ENCODE peak calls at places on chromosomes 12 and 14, in seven cellular contexts. J is H1, X is IMR-90, F is neuronal stem cell, Q is mesendoderm, K is mesenchymal stem cell, H is trophoblast cell. M is an unnamed sample.

GRCh38 chr14:38755036-38755435 is 348.0 kb downstream of the SEC23A start:
- DNase-seq in H (no peak), J (no peak), K (no peak), X (no peak), Q (peak; percentile 79), F (peak; percentile 21), M (no peak)

GRCh38 chr12:71780207-71780822 is 25.7 kb downstream of the RAB21 start:
- DNase-seq in F (no peak), J (no peak), Q (peak; percentile 43), X (peak; percentile 50), H (peak; percentile 74), K (peak; percentile 56), M (no peak)

GRCh38 chr14:102509744-102510615 is at the start of gene ANKRD9:
- DNase-seq in F (peak; percentile 95), X (peak; percentile 89), J (peak; percentile 57), Q (peak; percentile 96), H (peak; percentile 97), K (peak; percentile 93), M (peak; percentile 95)

GRCh38 chr12:53057816-53058500 is 8.1 kb downstream of the TNS2 start:
- DNase-seq in F (no peak), X (no peak), K (no peak), J (no peak), H (no peak), Q (no peak), M (no peak)

GRCh38 chr12:127083028-127083949 is 1183.7 kb upstream of the TMEM132C start:
- DNase-seq in K (peak; percentile 83), X (peak; percentile 65), Q (peak; percentile 88), F (no peak), J (no peak), H (peak; percentile 61), M (no peak)

GRCh38 chr12:2662524-2662923 is 132.2 kb upstream of the FKBP4 start:
- DNase-seq in X (no peak), F (no peak), Q (no peak), J (no peak), H (no peak), K (no peak), M (no peak)

GRCh38 chr12:45348311-45348710 is 132.4 kb downstream of the ANO6 start:
- DNase-seq in H (no peak), X (no peak), Q (no peak), J (no peak), F (no peak), K (no peak), M (no peak)

GRCh38 chr14:95293474-95293873 is 26.2 kb downstream of the CLMN start:
- DNase-seq in Q (no peak), J (no peak), K (no peak), X (no peak), F (no peak), H (no peak), M (no peak)

GRCh38 chr14:35043046-35043445 is 3.0 kb upstream of the FAM177A1 start:
- DNase-seq in Q (no peak), H (peak; percentile 22), X (no peak), F (no peak), K (no peak), J (no peak), M (no peak)

GRCh38 chr14:100156776-100157175 is 2.7 kb downstream of the DEGS2 start:
- DNase-seq in X (no peak), K (no peak), Q (no peak), H (no peak), J (no peak), F (no peak), M (no peak)

GRCh38 chr14:23284654-23285529 is 1.0 kb downstream of the HOMEZ start:
- DNase-seq in J (no peak), X (peak; percentile 12), K (peak; percentile 41), Q (no peak), F (no peak), H (no peak), M (no peak)

GRCh38 chr12:117380083-117380482 is 18.7 kb upstream of the NOS1 start:
- DNase-seq in F (no peak), X (no peak), K (no peak), H (no peak), Q (peak; percentile 31), J (no peak), M (no peak)

GRCh38 chr14:22039938-22040780 is 366.5 kb upstream of the OR4E1 start:
- DNase-seq in Q (peak; percentile 8), K (peak; percentile 1), H (peak; percentile 13), F (no peak), J (no peak), X (no peak), M (no peak)

GRCh38 chr14:90544971-90545370 is 148.1 kb downstream of the CALM1 start:
- DNase-seq in H (no peak), J (no peak), X (no peak), F (no peak), Q (no peak), K (no peak), M (no peak)

GRCh38 chr14:54025661-54026060 is 69.0 kb upstream of the BMP4 start:
- DNase-seq in K (peak; percentile 6), H (peak; percentile 42), X (peak; percentile 5), Q (peak; percentile 18), F (no peak), J (no peak), M (no peak)

GRCh38 chr12:96454396-96454795 is 35.0 kb upstream of the CFAP54 start:
- DNase-seq in K (no peak), F (no peak), J (no peak), X (peak; percentile 50), H (no peak), Q (no peak), M (no peak)

GRCh38 chr12:100404769-100405407 is 48.0 kb downstream of the SLC17A8 start:
- DNase-seq in J (peak; percentile 70), F (peak; percentile 67), H (peak; percentile 93), X (peak; percentile 40), Q (peak; percentile 94), K (peak; percentile 37), M (peak; percentile 93)

GRCh38 chr14:68392393-68393085 is 400.3 kb downstream of the ZFP36L1 start:
- DNase-seq in F (peak; percentile 21), Q (no peak), X (no peak), K (peak; percentile 56), J (no peak), H (peak; percentile 32), M (no peak)

GRCh38 chr14:103594265-103594664 is 31.5 kb downstream of the COA8 start:
- DNase-seq in Q (peak; percentile 39), F (peak; percentile 71), J (no peak), H (peak; percentile 87), X (peak; percentile 74), K (peak; percentile 8), M (peak; percentile 48)

GRCh38 chr12:82326905-82327503 is 31.2 kb downstream of the CCDC59 start:
- DNase-seq in H (peak; percentile 44), X (peak; percentile 28), J (no peak), Q (peak; percentile 2), F (no peak), K (peak; percentile 33), M (no peak)

GRCh38 chr12:125544979-125545378 is 479.7 kb downstream of the AACS start:
- DNase-seq in K (no peak), X (no peak), Q (no peak), J (no peak), F (no peak), H (no peak), M (no peak)

DNA sequence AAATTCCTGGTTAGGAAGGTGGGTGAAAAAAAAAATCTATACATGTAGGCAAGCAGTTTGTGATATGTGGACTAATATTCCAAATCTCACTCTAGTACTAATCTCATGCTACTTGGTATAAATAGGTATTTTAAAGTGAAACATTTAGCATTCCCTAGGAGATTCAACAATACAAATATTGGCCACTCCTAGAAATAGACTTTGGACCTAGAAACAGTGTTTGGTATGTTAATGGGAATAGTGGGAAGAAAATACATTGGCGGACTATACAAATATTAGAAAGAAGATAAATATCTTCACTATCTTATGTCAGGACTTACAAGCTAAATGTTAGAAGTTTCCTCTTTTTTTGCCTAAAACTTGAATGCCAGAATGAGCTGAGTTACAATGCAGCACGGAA is 28.2 kb downstream of the HIGD1C start:
- DNase-seq in X (no peak), K (no peak), F (no peak), J (no peak), H (no peak), Q (no peak), M (no peak)
- H3K4me2 ChIP-seq in X (no peak overlapping the region), K (no peak overlapping the region), F (no peak overlapping the region), J (no peak overlapping the region), H (no peak overlapping the region), Q (no peak overlapping the region), M (no peak overlapping the region)

GRCh38 chr12:65632131-65632855 is 192.0 kb upstream of the HMGA2 start:
- DNase-seq in Q (no peak), K (peak; percentile 64), X (peak; percentile 75), H (peak; percentile 30), F (no peak), J (no peak), M (no peak)

GRCh38 chr12:65628061-65628460 is 196.2 kb upstream of the HMGA2 start:
- DNase-seq in K (no peak), X (no peak), J (no peak), F (no peak), H (peak; percentile 53), Q (no peak), M (no peak)

GRCh38 chr12:65634061-65634460 is 190.2 kb upstream of the HMGA2 start:
- DNase-seq in F (no peak), J (no peak), H (no peak), X (no peak), Q (no peak), K (no peak), M (no peak)

GRCh38 chr12:65631621-65632111 is 192.6 kb upstream of the HMGA2 start:
- DNase-seq in X (peak; percentile 100), F (no peak), K (peak; percentile 97), Q (peak; percentile 49), J (no peak), H (peak; percentile 97), M (no peak)

DNA sequence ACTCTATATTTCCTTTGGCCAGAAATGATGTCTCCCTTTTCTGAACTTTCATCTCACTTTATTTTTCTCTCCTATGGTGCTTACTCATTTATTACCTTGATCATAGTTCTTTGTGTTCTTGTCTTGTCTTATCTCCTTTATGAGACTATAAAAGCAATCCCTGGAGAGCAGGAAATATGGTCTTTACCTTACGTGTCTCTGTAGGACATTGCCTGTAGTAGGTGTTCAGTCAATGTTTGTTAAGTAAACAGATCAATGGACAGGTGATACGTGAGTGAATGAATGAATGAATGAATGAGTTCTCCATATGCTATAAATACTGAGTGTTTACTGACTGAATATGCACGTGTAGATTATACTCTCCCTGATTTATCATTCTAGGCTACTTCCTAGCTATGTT is 193.7 kb upstream of the HMGA2 start:
- DNase-seq in J (no peak), Q (no peak), K (no peak), H (no peak), F (no peak), X (no peak), M (no peak)
- H3K27ac ChIP-seq in J (no peak overlapping the region), Q (no peak overlapping the region), K (peak overlapping the region; percentile 99), H (no peak overlapping the region), F (no peak overlapping the region), X (peak overlapping the region; percentile 38), M (no peak overlapping the region)

DNA sequence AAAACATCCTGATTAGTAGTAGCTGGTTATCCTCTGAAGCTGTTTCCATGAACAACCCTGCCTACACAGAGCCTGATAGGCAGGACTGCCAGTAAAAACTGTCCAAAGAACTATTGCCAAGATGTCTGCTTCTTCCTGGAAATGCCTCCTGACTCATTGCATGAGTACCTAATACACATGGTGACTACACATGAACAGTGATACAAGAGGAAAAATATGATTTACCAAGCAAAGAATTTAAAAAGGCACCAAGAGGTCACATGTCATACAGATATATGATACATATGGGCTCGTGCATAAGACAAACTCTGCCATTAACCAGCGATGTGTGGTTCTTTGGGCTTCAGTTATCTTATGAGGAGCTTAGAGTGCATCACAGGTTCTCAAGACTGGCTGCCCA is 552.3 kb downstream of the SLC16A7 start:
- DNase-seq in X (peak; percentile 92), Q (no peak), K (peak; percentile 53), F (no peak), J (no peak), H (peak; percentile 3), M (no peak)
- H2AK5ac ChIP-seq in X (peak overlapping the region; percentile 39), Q (no peak overlapping the region), K (no peak overlapping the region), F (no peak overlapping the region), J (no peak overlapping the region), H (no peak overlapping the region), M (no peak overlapping the region)

GRCh38 chr12:130849561-130850417 is 10.7 kb upstream of the STX2 start:
- DNase-seq in X (no peak), H (no peak), K (no peak), J (no peak), Q (peak; percentile 92), F (no peak), M (peak; percentile 82)
- H3K4me2 ChIP-seq in X (no peak overlapping the region), H (peak overlapping the region; percentile 57), K (no peak overlapping the region), J (peak overlapping the region; percentile 32), Q (no peak overlapping the region), F (no peak overlapping the region), M (peak overlapping the region; percentile 43)